ENCODE peak calls at places on chromosomes 6 and 20, in eight cellular contexts. I, Z, P, K, Q, R, C and H are unnamed samples.

GRCh38 chr6:139313229-139313628 is 21.4 kb upstream of the TXLNB start:
- DNase-seq in I (no peak), Z (no peak), P (no peak), K (no peak), Q (no peak), R (no peak), C (no peak), H (no peak)

GRCh38 chr20:56781108-56781739 is 152.1 kb downstream of the TFAP2C start:
- DNase-seq in I (no peak), Z (peak), P (no peak), K (no peak), Q (no peak), R (no peak), C (peak), H (no peak)

GRCh38 chr6:72238021-72238420 is 351.7 kb downstream of the RIMS1 start:
- DNase-seq in I (no peak), Z (no peak), P (no peak), K (no peak), Q (no peak), R (no peak), C (no peak), H (no peak)

GRCh38 chr20:34532320-34532719 is 16.1 kb downstream of the DYNLRB1 start:
- DNase-seq in I (no peak), Z (no peak), P (no peak), K (no peak), Q (no peak), R (no peak), C (no peak), H (no peak)

GRCh38 chr6:139985236-139985815 is 610.9 kb upstream of the CITED2 start:
- DNase-seq in I (no peak), Z (no peak), P (no peak), K (no peak), Q (no peak), R (no peak), C (no peak), H (no peak)

GRCh38 chr20:31670371-31671228 is 32.9 kb downstream of the COX4I2 start:
- DNase-seq in I (no peak), Z (no peak), P (no peak), K (peak), Q (no peak), R (no peak), C (peak), H (no peak)

GRCh38 chr6:165439928-165440554 is 130.6 kb upstream of the C6orf118 start:
- DNase-seq in I (peak), Z (peak), P (peak), K (no peak), Q (no peak), R (no peak), C (no peak), H (no peak)

GRCh38 chr6:93675856-93676255 is 256.5 kb upstream of the EPHA7 start:
- DNase-seq in I (no peak), Z (no peak), P (no peak), K (no peak), Q (no peak), R (no peak), C (no peak), H (no peak)

GRCh38 chr6:36539814-36540568 is 7.3 kb downstream of the STK38 start:
- DNase-seq in I (no peak), Z (no peak), P (no peak), K (no peak), Q (no peak), R (no peak), C (no peak), H (no peak)

GRCh38 chr6:127178746-127179145 is 60.3 kb downstream of the RSPO3 start:
- DNase-seq in I (no peak), Z (no peak), P (no peak), K (no peak), Q (no peak), R (no peak), C (no peak), H (no peak)

GRCh38 chr20:57620274-57620990 is at the start of gene ZBP1:
- DNase-seq in I (no peak), Z (no peak), P (peak), K (no peak), Q (no peak), R (no peak), C (peak), H (no peak)

GRCh38 chr20:62344782-62345181 is 22.3 kb downstream of the LAMA5 start:
- DNase-seq in I (no peak), Z (no peak), P (no peak), K (no peak), Q (no peak), R (no peak), C (no peak), H (no peak)

GRCh38 chr6:106973841-106974336 is 640 bp downstream of the CD24 start:
- DNase-seq in I (no peak), Z (no peak), P (no peak), K (peak), Q (no peak), R (peak), C (no peak), H (peak)

GRCh38 chr6:105432797-105433196 is 29.9 kb upstream of the PREP start:
- DNase-seq in I (peak), Z (peak), P (no peak), K (no peak), Q (no peak), R (no peak), C (no peak), H (no peak)

GRCh38 chr6:48541669-48542068 is 430.7 kb upstream of the PTCHD4 start:
- DNase-seq in I (peak), Z (no peak), P (no peak), K (no peak), Q (no peak), R (no peak), C (no peak), H (no peak)

GRCh38 chr6:34546551-34547321 is 9.4 kb downstream of the SPDEF start:
- DNase-seq in I (peak), Z (peak), P (no peak), K (peak), Q (no peak), R (no peak), C (peak), H (no peak)

GRCh38 chr6:4612636-4613171 is 163.5 kb upstream of the CDYL start:
- DNase-seq in I (no peak), Z (peak), P (no peak), K (no peak), Q (no peak), R (no peak), C (no peak), H (no peak)

GRCh38 chr6:27593200-27593818 is 120.4 kb upstream of the ZNF184 start:
- DNase-seq in I (no peak), Z (no peak), P (no peak), K (no peak), Q (no peak), R (no peak), C (no peak), H (no peak)

GRCh38 chr6:148817689-148818088 is 70.9 kb downstream of the UST start:
- DNase-seq in I (no peak), Z (no peak), P (no peak), K (no peak), Q (no peak), R (no peak), C (no peak), H (no peak)

GRCh38 chr20:33983371-33983770 is 10.3 kb upstream of the RALY start:
- DNase-seq in I (no peak), Z (peak), P (no peak), K (no peak), Q (no peak), R (no peak), C (no peak), H (no peak)

GRCh38 chr6:105669232-105669631 is 266.4 kb upstream of the PREP start:
- DNase-seq in I (no peak), Z (no peak), P (no peak), K (no peak), Q (no peak), R (no peak), C (no peak), H (no peak)

GRCh38 chr6:37174196-37174514 is 4.2 kb downstream of the PIM1 start:
- DNase-seq in I (no peak), Z (no peak), P (no peak), K (no peak), Q (no peak), R (no peak), C (no peak), H (no peak)

GRCh38 chr6:34671362-34671761 is 25.2 kb downstream of the ILRUN start:
- DNase-seq in I (no peak), Z (peak), P (no peak), K (no peak), Q (no peak), R (no peak), C (no peak), H (no peak)

GRCh38 chr20:24785141-24785924 is 163.7 kb upstream of the CST7 start:
- DNase-seq in I (peak), Z (peak), P (no peak), K (peak), Q (no peak), R (no peak), C (no peak), H (no peak)

GRCh38 chr20:39865446-39865845 is 823.6 kb downstream of the MAFB start:
- DNase-seq in I (no peak), Z (no peak), P (no peak), K (no peak), Q (no peak), R (no peak), C (no peak), H (no peak)

GRCh38 chr6:37130704-37131103 is 39.2 kb upstream of the PIM1 start:
- DNase-seq in I (peak), Z (peak), P (no peak), K (no peak), Q (no peak), R (no peak), C (peak), H (no peak)

GRCh38 chr6:23013776-23014175 is 444.4 kb downstream of the HDGFL1 start:
- DNase-seq in I (peak), Z (no peak), P (no peak), K (no peak), Q (no peak), R (no peak), C (no peak), H (no peak)

GRCh38 chr6:87674286-87674685 is 27.7 kb downstream of the AKIRIN2 start:
- DNase-seq in I (no peak), Z (no peak), P (no peak), K (no peak), Q (no peak), R (no peak), C (no peak), H (no peak)

GRCh38 chr6:28531479-28532128 is 5.9 kb downstream of the GPX5 start:
- DNase-seq in I (no peak), Z (no peak), P (no peak), K (no peak), Q (peak), R (no peak), C (no peak), H (no peak)

GRCh38 chr20:10447028-10447427 is 11.9 kb downstream of the SLX4IP start:
- DNase-seq in I (peak), Z (peak), P (peak), K (no peak), Q (no peak), R (no peak), C (no peak), H (no peak)

GRCh38 chr20:50506270-50506579 is 4.0 kb upstream of the PTPN1 start:
- DNase-seq in I (no peak), Z (no peak), P (no peak), K (no peak), Q (no peak), R (no peak), C (no peak), H (no peak)
- TF ChIP-seq CTCF in I (peak), Z (peak), P (no peak), K (no peak), Q (no peak), R (no peak), C (no peak), H (no peak)

DNA sequence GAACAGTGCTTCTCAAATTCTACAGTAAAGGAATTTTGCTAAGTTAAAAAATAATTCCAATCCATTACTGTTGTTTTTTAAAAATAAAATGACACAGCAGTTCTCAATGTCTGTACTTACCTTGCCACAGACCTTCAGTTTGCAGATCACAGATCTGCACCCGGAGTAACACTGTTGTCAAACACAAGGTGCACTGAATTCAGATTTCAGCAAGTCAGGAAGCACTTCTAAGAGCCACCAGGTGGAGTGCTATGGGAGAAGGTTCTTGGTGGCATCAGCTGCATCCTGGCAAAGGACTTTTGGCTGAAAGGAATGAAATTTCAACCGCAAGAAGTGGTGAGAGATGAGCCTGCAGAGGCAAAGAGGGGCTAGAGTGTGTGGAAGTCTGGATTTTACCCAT is 17.4 kb downstream of the RSPH4A start:
- DNase-seq in I (no peak), Z (no peak), P (no peak), K (no peak), Q (no peak), R (no peak), C (no peak), H (no peak)
- TF ChIP-seq CTCF in I (peak), Z (peak), P (peak), K (no peak), Q (no peak), R (no peak), C (no peak), H (peak)

DNA sequence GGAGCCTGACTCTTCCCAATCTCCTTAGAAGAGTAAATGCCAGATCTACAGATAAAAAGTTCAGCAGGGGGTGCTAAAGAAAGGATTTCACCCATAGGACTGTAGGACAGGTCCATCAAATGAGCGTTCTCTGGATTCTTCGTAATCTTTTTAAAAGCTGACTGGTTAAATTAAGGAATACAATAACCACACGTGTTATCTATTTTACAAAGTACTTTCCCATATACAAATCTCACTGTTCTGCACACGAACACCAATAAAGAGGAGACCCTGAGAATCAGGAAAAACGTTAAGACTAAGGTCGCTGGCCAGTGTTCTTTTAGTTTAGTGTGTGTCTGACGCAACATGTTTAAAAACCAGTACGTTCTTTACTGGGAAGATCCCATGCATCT is 542 bp downstream of the TUBE1 start:
- DNase-seq in I (peak), Z (peak), P (peak), K (no peak), Q (no peak), R (no peak), C (no peak), H (no peak)
- TF ChIP-seq CTCF in I (peak), Z (peak), P (peak), K (no peak), Q (peak), R (no peak), C (no peak), H (peak)

GRCh38 chr6:83057705-83058321 is 7.8 kb downstream of the UBE3D start:
- DNase-seq in I (peak), Z (peak), P (peak), K (no peak), Q (no peak), R (peak), C (no peak), H (peak)
- TF ChIP-seq CTCF in I (peak), Z (peak), P (peak), K (peak), Q (peak), R (peak), C (peak), H (peak)

GRCh38 chr6:129890701-129891100 is 29.6 kb upstream of the TMEM244 start:
- DNase-seq in I (peak), Z (no peak), P (no peak), K (no peak), Q (no peak), R (no peak), C (no peak), H (no peak)

GRCh38 chr6:129894904-129895303 is 33.8 kb upstream of the TMEM244 start:
- DNase-seq in I (no peak), Z (no peak), P (no peak), K (no peak), Q (no peak), R (no peak), C (no peak), H (no peak)

GRCh38 chr6:129895692-129896091 is 34.6 kb upstream of the TMEM244 start:
- DNase-seq in I (peak), Z (no peak), P (no peak), K (no peak), Q (no peak), R (no peak), C (no peak), H (no peak)

GRCh38 chr6:129890164-129890563 is 29.0 kb upstream of the TMEM244 start:
- DNase-seq in I (peak), Z (no peak), P (no peak), K (no peak), Q (no peak), R (no peak), C (no peak), H (no peak)

GRCh38 chr6:129893513-129894098 is 32.5 kb upstream of the TMEM244 start:
- DNase-seq in I (peak), Z (peak), P (no peak), K (no peak), Q (no peak), R (no peak), C (no peak), H (no peak)
- TF ChIP-seq CTCF in I (peak), Z (peak), P (peak), K (no peak), Q (no peak), R (peak), C (no peak), H (peak)

GRCh38 chr20:50193169-50193850 is 2.7 kb downstream of the CEBPB start:
- DNase-seq in I (no peak), Z (peak), P (no peak), K (no peak), Q (no peak), R (no peak), C (no peak), H (no peak)
- TF ChIP-seq CTCF in I (no peak), Z (no peak), P (no peak), K (no peak), Q (no peak), R (no peak), C (no peak), H (no peak)